ENCODE peak calls at places on chromosomes 1 and 21, in five cellular contexts. One of them, this sample, is unnamed.

GRCh38 chr21:36629061-36629460 is 69.9 kb upstream of the SIM2 start:
- DNase-seq in testis: no peak
- DNase-seq in AG08395: peak; percentile 17
- DNase-seq in IMR-90: no peak
- DNase-seq in substantia nigra: no peak
- DNase-seq in this sample: peak; percentile 32

GRCh38 chr1:244065960-244066388 is 14.9 kb downstream of the ZBTB18 start:
- DNase-seq in substantia nigra: no peak
- DNase-seq in IMR-90: peak; percentile 84
- DNase-seq in testis: no peak
- DNase-seq in AG08395: peak; percentile 69
- DNase-seq in this sample: peak; percentile 95

GRCh38 chr1:67748630-67749029 is 63.6 kb downstream of the GADD45A start:
- DNase-seq in IMR-90: peak; percentile 84
- DNase-seq in substantia nigra: no peak
- DNase-seq in testis: no peak
- DNase-seq in AG08395: peak; percentile 63
- DNase-seq in this sample: peak; percentile 84

GRCh38 chr1:196393742-196394141 is 214.5 kb downstream of the KCNT2 start:
- DNase-seq in testis: peak; percentile 70
- DNase-seq in IMR-90: peak; percentile 41
- DNase-seq in substantia nigra: no peak
- DNase-seq in AG08395: peak; percentile 29
- DNase-seq in this sample: peak; percentile 68

GRCh38 chr1:145871994-145872411 is 13.1 kb upstream of the PIAS3 start:
- DNase-seq in IMR-90: peak; percentile 46
- DNase-seq in substantia nigra: no peak
- DNase-seq in testis: peak; percentile 34
- DNase-seq in AG08395: peak; percentile 54
- DNase-seq in this sample: peak; percentile 36

GRCh38 chr1:235411489-235412486 is 44.6 kb downstream of the TBCE start:
- DNase-seq in substantia nigra: no peak
- DNase-seq in AG08395: no peak
- DNase-seq in IMR-90: no peak
- DNase-seq in testis: no peak
- DNase-seq in this sample: peak; percentile 12

GRCh38 chr1:9143250-9143649 is 14.3 kb upstream of the GPR157 start:
- DNase-seq in substantia nigra: no peak
- DNase-seq in IMR-90: peak; percentile 57
- DNase-seq in testis: no peak
- DNase-seq in AG08395: peak; percentile 86
- DNase-seq in this sample: peak; percentile 94

GRCh38 chr1:50605186-50605875 is 182.1 kb upstream of the DMRTA2 start:
- DNase-seq in testis: peak; percentile 37
- DNase-seq in substantia nigra: no peak
- DNase-seq in IMR-90: peak; percentile 57
- DNase-seq in AG08395: peak; percentile 21
- DNase-seq in this sample: peak; percentile 46

GRCh38 chr1:114352797-114353196 is 158.2 kb downstream of the TRIM33 start:
- DNase-seq in AG08395: peak; percentile 24
- DNase-seq in substantia nigra: no peak
- DNase-seq in IMR-90: no peak
- DNase-seq in testis: no peak
- DNase-seq in this sample: peak; percentile 37

GRCh38 chr1:196317535-196318522 is 290.4 kb downstream of the KCNT2 start:
- DNase-seq in substantia nigra: no peak
- DNase-seq in IMR-90: peak; percentile 54
- DNase-seq in testis: peak; percentile 52
- DNase-seq in AG08395: peak; percentile 30
- DNase-seq in this sample: peak; percentile 37

GRCh38 chr1:50977575-50978143 is 7.6 kb downstream of the CDKN2C start:
- DNase-seq in IMR-90: peak; percentile 52
- DNase-seq in testis: peak; percentile 53
- DNase-seq in AG08395: peak; percentile 72
- DNase-seq in substantia nigra: no peak
- DNase-seq in this sample: peak; percentile 65

GRCh38 chr1:172002725-172003345 is 161.5 kb downstream of the DNM3 start:
- DNase-seq in IMR-90: peak; percentile 73
- DNase-seq in substantia nigra: no peak
- DNase-seq in testis: peak; percentile 45
- DNase-seq in AG08395: peak; percentile 45
- DNase-seq in this sample: peak; percentile 71

GRCh38 chr1:22916469-22916817 is 56.2 kb downstream of the LACTBL1 start:
- DNase-seq in substantia nigra: no peak
- DNase-seq in IMR-90: no peak
- DNase-seq in testis: no peak
- DNase-seq in AG08395: no peak
- DNase-seq in this sample: no peak

GRCh38 chr1:53321366-53321765 is 6.5 kb downstream of the LRP8 start:
- DNase-seq in testis: no peak
- DNase-seq in substantia nigra: no peak
- DNase-seq in IMR-90: no peak
- DNase-seq in AG08395: no peak
- DNase-seq in this sample: no peak

GRCh38 chr21:45607021-45607921 is 36.3 kb upstream of the PCBP3 start:
- DNase-seq in testis: no peak
- DNase-seq in substantia nigra: no peak
- DNase-seq in AG08395: no peak
- DNase-seq in IMR-90: peak; percentile 24
- DNase-seq in this sample: peak; percentile 15

GRCh38 chr1:145751491-145752021 is 32.3 kb downstream of the CD160 start:
- DNase-seq in testis: no peak
- DNase-seq in substantia nigra: no peak
- DNase-seq in AG08395: peak; percentile 92
- DNase-seq in IMR-90: peak; percentile 97
- DNase-seq in this sample: peak; percentile 99

GRCh38 chr1:184160236-184160635 is 108.7 kb downstream of the TSEN15 start:
- DNase-seq in testis: no peak
- DNase-seq in substantia nigra: no peak
- DNase-seq in IMR-90: peak; percentile 90
- DNase-seq in AG08395: peak; percentile 56
- DNase-seq in this sample: peak; percentile 69

GRCh38 chr1:16617778-16618580 is 4.6 kb upstream of the NBPF1 start:
- DNase-seq in IMR-90: no peak
- DNase-seq in substantia nigra: no peak
- DNase-seq in testis: no peak
- DNase-seq in AG08395: no peak
- DNase-seq in this sample: no peak